ENCODE peak calls at places on chromosome 22, in nine cellular contexts. One of them, this sample, is unnamed.

GRCh38 chr22:44667829-44668189 is 34.2 kb upstream of the PRR5 start:
- DNase-seq in ureter: no peak
- DNase-seq in iPS DF 6.9: no peak
- DNase-seq in WERI-Rb-1: no peak
- DNase-seq in nucleus accumbens: no peak
- DNase-seq in cardiac muscle cell: no peak
- DNase-seq in EL: no peak
- DNase-seq in renal cortical epithelial cell: no peak
- DNase-seq in NCI-H1092: no peak
- DNase-seq in this sample: no peak

GRCh38 chr22:19802881-19803735 is 42.5 kb downstream of the TBX1 start:
- DNase-seq in ureter: no peak
- DNase-seq in iPS DF 6.9: no peak
- DNase-seq in WERI-Rb-1: no peak
- DNase-seq in nucleus accumbens: no peak
- DNase-seq in cardiac muscle cell: no peak
- DNase-seq in EL: no peak
- DNase-seq in renal cortical epithelial cell: no peak
- DNase-seq in NCI-H1092: no peak
- DNase-seq in this sample: no peak

GRCh38 chr22:31244044-31244942 is 32.2 kb downstream of the LIMK2 start:
- DNase-seq in ureter: no peak
- DNase-seq in iPS DF 6.9: no peak
- DNase-seq in WERI-Rb-1: no peak
- DNase-seq in nucleus accumbens: no peak
- DNase-seq in cardiac muscle cell: peak; percentile 69
- DNase-seq in EL: peak; percentile 85
- DNase-seq in renal cortical epithelial cell: peak; percentile 84
- DNase-seq in NCI-H1092: no peak
- DNase-seq in this sample: peak; percentile 97

GRCh38 chr22:37483050-37483449 is 3.1 kb downstream of the MFNG start:
- DNase-seq in ureter: no peak
- DNase-seq in iPS DF 6.9: no peak
- DNase-seq in WERI-Rb-1: no peak
- DNase-seq in nucleus accumbens: no peak
- DNase-seq in cardiac muscle cell: no peak
- DNase-seq in EL: no peak
- DNase-seq in renal cortical epithelial cell: no peak
- DNase-seq in NCI-H1092: no peak
- DNase-seq in this sample: no peak

GRCh38 chr22:47552024-47552423 is 789.6 kb downstream of the TBC1D22A start:
- DNase-seq in ureter: no peak
- DNase-seq in iPS DF 6.9: no peak
- DNase-seq in WERI-Rb-1: no peak
- DNase-seq in nucleus accumbens: no peak
- DNase-seq in cardiac muscle cell: no peak
- DNase-seq in EL: no peak
- DNase-seq in renal cortical epithelial cell: no peak
- DNase-seq in NCI-H1092: no peak
- DNase-seq in this sample: no peak

GRCh38 chr22:41367039-41367679 is 14.6 kb upstream of the TEF start:
- DNase-seq in ureter: peak; percentile 96
- DNase-seq in iPS DF 6.9: no peak
- DNase-seq in WERI-Rb-1: peak; percentile 95
- DNase-seq in nucleus accumbens: peak; percentile 90
- DNase-seq in cardiac muscle cell: peak; percentile 70
- DNase-seq in EL: peak; percentile 94
- DNase-seq in renal cortical epithelial cell: peak; percentile 82
- DNase-seq in NCI-H1092: peak; percentile 92
- DNase-seq in this sample: peak; percentile 91

GRCh38 chr22:35622132-35622913 is 5.2 kb upstream of the MB start:
- DNase-seq in ureter: peak; percentile 64
- DNase-seq in iPS DF 6.9: no peak
- DNase-seq in WERI-Rb-1: peak; percentile 61
- DNase-seq in nucleus accumbens: no peak
- DNase-seq in cardiac muscle cell: peak; percentile 89
- DNase-seq in EL: no peak
- DNase-seq in renal cortical epithelial cell: no peak
- DNase-seq in NCI-H1092: peak; percentile 73
- DNase-seq in this sample: no peak

GRCh38 chr22:22395230-22395629 is 113.3 kb downstream of the ZNF280B start:
- DNase-seq in ureter: no peak
- DNase-seq in iPS DF 6.9: no peak
- DNase-seq in WERI-Rb-1: no peak
- DNase-seq in nucleus accumbens: no peak
- DNase-seq in cardiac muscle cell: no peak
- DNase-seq in EL: no peak
- DNase-seq in renal cortical epithelial cell: no peak
- DNase-seq in NCI-H1092: no peak
- DNase-seq in this sample: no peak

GRCh38 chr22:44592466-44593180 is 94.6 kb upstream of the RTL6 start:
- DNase-seq in ureter: no peak
- DNase-seq in iPS DF 6.9: no peak
- DNase-seq in WERI-Rb-1: no peak
- DNase-seq in nucleus accumbens: no peak
- DNase-seq in cardiac muscle cell: peak; percentile 46
- DNase-seq in EL: no peak
- DNase-seq in renal cortical epithelial cell: no peak
- DNase-seq in NCI-H1092: no peak
- DNase-seq in this sample: no peak

GRCh38 chr22:46150615-46151423 is 493 bp downstream of the PPARA start:
- DNase-seq in ureter: peak; percentile 60
- DNase-seq in iPS DF 6.9: no peak
- DNase-seq in WERI-Rb-1: peak; percentile 41
- DNase-seq in nucleus accumbens: no peak
- DNase-seq in cardiac muscle cell: no peak
- DNase-seq in EL: no peak
- DNase-seq in renal cortical epithelial cell: no peak
- DNase-seq in NCI-H1092: no peak
- DNase-seq in this sample: no peak

GRCh38 chr22:38569181-38569971 is 607 bp downstream of the DMC1 start:
- DNase-seq in ureter: no peak
- DNase-seq in iPS DF 6.9: no peak
- DNase-seq in WERI-Rb-1: no peak
- DNase-seq in nucleus accumbens: no peak
- DNase-seq in cardiac muscle cell: no peak
- DNase-seq in EL: no peak
- DNase-seq in renal cortical epithelial cell: no peak
- DNase-seq in NCI-H1092: peak; percentile 2
- DNase-seq in this sample: no peak

GRCh38 chr22:22901578-22902218 is 14.1 kb downstream of the IGLL5 start:
- DNase-seq in ureter: no peak
- DNase-seq in iPS DF 6.9: no peak
- DNase-seq in WERI-Rb-1: no peak
- DNase-seq in nucleus accumbens: no peak
- DNase-seq in cardiac muscle cell: no peak
- DNase-seq in EL: no peak
- DNase-seq in renal cortical epithelial cell: no peak
- DNase-seq in NCI-H1092: no peak
- DNase-seq in this sample: no peak

GRCh38 chr22:26763633-26764295 is 106.4 kb downstream of the MIAT start:
- DNase-seq in ureter: no peak
- DNase-seq in iPS DF 6.9: no peak
- DNase-seq in WERI-Rb-1: no peak
- DNase-seq in nucleus accumbens: no peak
- DNase-seq in cardiac muscle cell: no peak
- DNase-seq in EL: peak; percentile 85
- DNase-seq in renal cortical epithelial cell: peak; percentile 41
- DNase-seq in NCI-H1092: peak; percentile 68
- DNase-seq in this sample: peak; percentile 38

GRCh38 chr22:22770280-22770871 is 117.2 kb upstream of the IGLL5 start:
- DNase-seq in ureter: no peak
- DNase-seq in iPS DF 6.9: no peak
- DNase-seq in WERI-Rb-1: peak; percentile 71
- DNase-seq in nucleus accumbens: no peak
- DNase-seq in cardiac muscle cell: no peak
- DNase-seq in EL: peak; percentile 37
- DNase-seq in renal cortical epithelial cell: no peak
- DNase-seq in NCI-H1092: no peak
- DNase-seq in this sample: no peak

GRCh38 chr22:48649031-48649430 is 1178.6 kb downstream of the BRD1 start:
- DNase-seq in ureter: no peak
- DNase-seq in iPS DF 6.9: no peak
- DNase-seq in WERI-Rb-1: no peak
- DNase-seq in nucleus accumbens: no peak
- DNase-seq in cardiac muscle cell: no peak
- DNase-seq in EL: no peak
- DNase-seq in renal cortical epithelial cell: no peak
- DNase-seq in NCI-H1092: no peak
- DNase-seq in this sample: no peak

GRCh38 chr22:49010086-49010863 is 817.4 kb downstream of the BRD1 start:
- DNase-seq in ureter: no peak
- DNase-seq in iPS DF 6.9: no peak
- DNase-seq in WERI-Rb-1: peak; percentile 2
- DNase-seq in nucleus accumbens: no peak
- DNase-seq in cardiac muscle cell: no peak
- DNase-seq in EL: no peak
- DNase-seq in renal cortical epithelial cell: no peak
- DNase-seq in NCI-H1092: no peak
- DNase-seq in this sample: no peak

GRCh38 chr22:22507743-22508273 is 734 bp downstream of the ZNF280B start:
- DNase-seq in ureter: no peak
- DNase-seq in iPS DF 6.9: no peak
- DNase-seq in WERI-Rb-1: no peak
- DNase-seq in nucleus accumbens: no peak
- DNase-seq in cardiac muscle cell: no peak
- DNase-seq in EL: no peak
- DNase-seq in renal cortical epithelial cell: peak; percentile 2
- DNase-seq in NCI-H1092: no peak
- DNase-seq in this sample: no peak

GRCh38 chr22:47199261-47199948 is 437.0 kb downstream of the TBC1D22A start:
- DNase-seq in ureter: no peak
- DNase-seq in iPS DF 6.9: no peak
- DNase-seq in WERI-Rb-1: no peak
- DNase-seq in nucleus accumbens: no peak
- DNase-seq in cardiac muscle cell: no peak
- DNase-seq in EL: no peak
- DNase-seq in renal cortical epithelial cell: no peak
- DNase-seq in NCI-H1092: no peak
- DNase-seq in this sample: no peak

GRCh38 chr22:30298005-30298701 is 8.8 kb upstream of the CASTOR1 start:
- DNase-seq in ureter: peak; percentile 68
- DNase-seq in iPS DF 6.9: no peak
- DNase-seq in WERI-Rb-1: no peak
- DNase-seq in nucleus accumbens: no peak
- DNase-seq in cardiac muscle cell: no peak
- DNase-seq in EL: no peak
- DNase-seq in renal cortical epithelial cell: peak; percentile 28
- DNase-seq in NCI-H1092: no peak
- DNase-seq in this sample: no peak

GRCh38 chr22:44108806-44109385 is 71.8 kb upstream of the PARVG start:
- DNase-seq in ureter: no peak
- DNase-seq in iPS DF 6.9: no peak
- DNase-seq in WERI-Rb-1: no peak
- DNase-seq in nucleus accumbens: no peak
- DNase-seq in cardiac muscle cell: no peak
- DNase-seq in EL: no peak
- DNase-seq in renal cortical epithelial cell: no peak
- DNase-seq in NCI-H1092: no peak
- DNase-seq in this sample: no peak

GRCh38 chr22:42985541-42985925 is 29.4 kb downstream of the PACSIN2 start:
- DNase-seq in ureter: no peak
- DNase-seq in iPS DF 6.9: no peak
- DNase-seq in WERI-Rb-1: no peak
- DNase-seq in nucleus accumbens: no peak
- DNase-seq in cardiac muscle cell: no peak
- DNase-seq in EL: no peak
- DNase-seq in renal cortical epithelial cell: no peak
- DNase-seq in NCI-H1092: no peak
- DNase-seq in this sample: no peak

GRCh38 chr22:45888221-45889092 is 88.5 kb downstream of the WNT7B start:
- DNase-seq in ureter: no peak
- DNase-seq in iPS DF 6.9: no peak
- DNase-seq in WERI-Rb-1: no peak
- DNase-seq in nucleus accumbens: no peak
- DNase-seq in cardiac muscle cell: no peak
- DNase-seq in EL: no peak
- DNase-seq in renal cortical epithelial cell: no peak
- DNase-seq in NCI-H1092: no peak
- DNase-seq in this sample: no peak

GRCh38 chr22:19037282-19038163 is 84.7 kb downstream of the DGCR2 start:
- DNase-seq in ureter: peak; percentile 37
- DNase-seq in iPS DF 6.9: no peak
- DNase-seq in WERI-Rb-1: no peak
- DNase-seq in nucleus accumbens: no peak
- DNase-seq in cardiac muscle cell: no peak
- DNase-seq in EL: no peak
- DNase-seq in renal cortical epithelial cell: no peak
- DNase-seq in NCI-H1092: no peak
- DNase-seq in this sample: no peak

GRCh38 chr22:39215430-39216142 is 29.2 kb downstream of the PDGFB start:
- DNase-seq in ureter: no peak
- DNase-seq in iPS DF 6.9: no peak
- DNase-seq in WERI-Rb-1: peak; percentile 27
- DNase-seq in nucleus accumbens: no peak
- DNase-seq in cardiac muscle cell: no peak
- DNase-seq in EL: no peak
- DNase-seq in renal cortical epithelial cell: no peak
- DNase-seq in NCI-H1092: no peak
- DNase-seq in this sample: no peak

GRCh38 chr22:32850591-32851517 is 49.3 kb downstream of the TIMP3 start:
- DNase-seq in ureter: peak; percentile 80
- DNase-seq in iPS DF 6.9: no peak
- DNase-seq in WERI-Rb-1: no peak
- DNase-seq in nucleus accumbens: no peak
- DNase-seq in cardiac muscle cell: no peak
- DNase-seq in EL: no peak
- DNase-seq in renal cortical epithelial cell: no peak
- DNase-seq in NCI-H1092: no peak
- DNase-seq in this sample: no peak

GRCh38 chr22:25728064-25728463 is 13.9 kb upstream of the MYO18B start:
- DNase-seq in ureter: no peak
- DNase-seq in iPS DF 6.9: no peak
- DNase-seq in WERI-Rb-1: no peak
- DNase-seq in nucleus accumbens: no peak
- DNase-seq in cardiac muscle cell: peak; percentile 40
- DNase-seq in EL: no peak
- DNase-seq in renal cortical epithelial cell: no peak
- DNase-seq in NCI-H1092: no peak
- DNase-seq in this sample: no peak

GRCh38 chr22:37484115-37485005 is 1.8 kb downstream of the MFNG start:
- DNase-seq in ureter: peak; percentile 74
- DNase-seq in iPS DF 6.9: no peak
- DNase-seq in WERI-Rb-1: peak; percentile 82
- DNase-seq in nucleus accumbens: no peak
- DNase-seq in cardiac muscle cell: no peak
- DNase-seq in EL: no peak
- DNase-seq in renal cortical epithelial cell: no peak
- DNase-seq in NCI-H1092: no peak
- DNase-seq in this sample: no peak

This sample was measured in astrocyte.